ENCODE peak calls at places on chromosomes 3 and 15, in nine cellular contexts. E is NCI-H1436; N is cardiac fibroblast; I is fibroblast of the conjunctiva; H is neural crest cell; P is H9; U is lower lobe of right lung; V is GM23248; M is stimulated activated naive CD4-positive, alpha-beta T cell treated with Interleukin-2 at 50 U/mL for 16 hours. T is an unnamed sample.

GRCh38 chr3:188362405-188362831 is 208.5 kb downstream of the LPP start:
- DNase-seq in V (peak; percentile 93), U (no peak), E (no peak), H (no peak), N (peak; percentile 74), P (no peak), I (peak; percentile 52), M (no peak), T (no peak)

GRCh38 chr3:108804437-108804836 is 18.1 kb upstream of the TRAT1 start:
- DNase-seq in M (no peak), P (no peak), E (no peak), H (no peak), I (no peak), V (no peak), N (no peak), U (no peak), T (no peak)

GRCh38 chr3:13167829-13168228 is 94.6 kb upstream of the IQSEC1 start:
- DNase-seq in N (no peak), U (no peak), H (no peak), E (no peak), V (no peak), I (no peak), P (no peak), M (no peak), T (no peak)

GRCh38 chr15:82177291-82178010 is 85.1 kb downstream of the EFL1 start:
- DNase-seq in E (no peak), P (no peak), H (no peak), V (peak; percentile 86), M (no peak), U (no peak), I (no peak), N (peak; percentile 31), T (no peak)

GRCh38 chr15:40280260-40281056 is 2.4 kb downstream of the ANKRD63 start:
- DNase-seq in P (peak; percentile 72), H (no peak), U (no peak), E (no peak), N (no peak), M (no peak), V (no peak), I (no peak), T (no peak)

GRCh38 chr15:65832549-65833364 is 36.5 kb upstream of the RAB11A start:
- DNase-seq in V (peak; percentile 97), E (peak; percentile 100), P (peak; percentile 91), N (peak; percentile 96), M (peak; percentile 23), H (no peak), I (peak; percentile 90), U (peak; percentile 85), T (peak; percentile 94)

GRCh38 chr15:34793071-34793470 is 2.3 kb downstream of the ACTC1 start:
- DNase-seq in H (no peak), V (no peak), E (no peak), P (no peak), M (no peak), U (no peak), I (no peak), N (no peak), T (no peak)

GRCh38 chr15:64232400-64232799 is 69.6 kb upstream of the PPIB start:
- DNase-seq in N (no peak), E (no peak), V (peak; percentile 79), U (no peak), M (no peak), H (no peak), P (no peak), I (no peak), T (no peak)

GRCh38 chr3:179098388-179099077 is 26.9 kb upstream of the ZMAT3 start:
- DNase-seq in P (no peak), V (peak; percentile 72), N (peak; percentile 41), E (no peak), H (no peak), M (no peak), I (no peak), U (no peak), T (no peak)

GRCh38 chr3:182259579-182259978 is 533.7 kb upstream of the ATP11B start:
- DNase-seq in U (no peak), I (no peak), M (no peak), P (peak; percentile 66), H (peak; percentile 23), V (peak; percentile 9), E (no peak), N (peak; percentile 5), T (no peak)

GRCh38 chr3:14444380-14444779 is 42.0 kb downstream of the SLC6A6 start:
- DNase-seq in E (no peak), N (no peak), I (no peak), P (no peak), V (no peak), M (no peak), H (no peak), U (no peak), T (no peak)

GRCh38 chr3:111284485-111285187 is 213.0 kb downstream of the NECTIN3 start:
- DNase-seq in I (no peak), U (no peak), P (no peak), H (no peak), N (no peak), E (no peak), V (no peak), M (no peak), T (no peak)

GRCh38 chr15:52653451-52653964 is 25.7 kb downstream of the ATOSA start:
- DNase-seq in V (peak; percentile 75), U (no peak), H (no peak), E (no peak), P (no peak), M (no peak), I (peak; percentile 49), N (peak; percentile 80), T (no peak)

GRCh38 chr3:163863146-163863545 is 1215.2 kb downstream of the SI start:
- DNase-seq in U (no peak), H (no peak), M (no peak), V (no peak), N (no peak), P (no peak), I (peak; percentile 1), E (no peak), T (no peak)

GRCh38 chr15:101016581-101016980 is 97.4 kb downstream of the LRRK1 start:
- DNase-seq in H (no peak), M (no peak), N (no peak), U (no peak), V (no peak), I (no peak), E (no peak), P (peak; percentile 25), T (no peak)

GRCh38 chr3:115670911-115671310 is 47.6 kb downstream of the GAP43 start:
- DNase-seq in H (no peak), V (no peak), U (no peak), I (no peak), M (no peak), N (no peak), P (no peak), E (no peak), T (no peak)